ENCODE peak calls at places on chromosomes 3 and 15, in six cellular contexts. V, C, W, H, N and A are unnamed samples.
A peak's percentile ranks its signal among the peaks of the same experiment; 100 is the strongest.

GRCh38 chr3:109195812-109196211 is 59.3 kb downstream of the C3orf85 start:
- DNase-seq in C (no peak), V (no peak), H (no peak), N (no peak), W (no peak), A (no peak)

GRCh38 chr15:91627473-91628309 is 225.8 kb upstream of the SLCO3A1 start:
- DNase-seq in C (peak; percentile 14), W (no peak), H (no peak), N (peak; percentile 36), V (no peak), A (no peak)

GRCh38 chr3:197335428-197336132 is 37.2 kb upstream of the DLG1 start:
- DNase-seq in H (no peak), C (no peak), N (no peak), W (no peak), V (no peak), A (no peak)

GRCh38 chr3:96354742-96355141 is 459.7 kb upstream of the EPHA6 start:
- DNase-seq in N (no peak), W (no peak), C (no peak), H (no peak), V (no peak), A (no peak)

GRCh38 chr15:89825264-89825940 is 10.8 kb upstream of the ANPEP start:
- DNase-seq in C (no peak), H (no peak), W (no peak), N (no peak), V (no peak), A (peak; percentile 83)

GRCh38 chr3:52551118-52551517 is 14.7 kb downstream of the UQCC5 start:
- DNase-seq in H (no peak), W (no peak), N (no peak), C (no peak), V (no peak), A (no peak)

GRCh38 chr3:8885806-8886205 is 77.5 kb downstream of the RAD18 start:
- DNase-seq in N (no peak), W (no peak), C (no peak), H (no peak), V (peak; percentile 40), A (no peak)

GRCh38 chr15:101022306-101022705 is 103.1 kb downstream of the LRRK1 start:
- DNase-seq in H (no peak), W (no peak), N (no peak), C (no peak), V (no peak), A (no peak)

GRCh38 chr3:190183121-190183520 is 62.4 kb upstream of the P3H2 start:
- DNase-seq in C (peak; percentile 97), N (no peak), H (no peak), W (peak; percentile 72), V (peak; percentile 97), A (no peak)

GRCh38 chr3:179760944-179761343 is 108.1 kb downstream of the USP13 start:
- DNase-seq in H (no peak), W (no peak), V (peak; percentile 31), C (peak; percentile 86), N (peak; percentile 23), A (no peak)

GRCh38 chr15:99997112-99997651 is 263.9 kb upstream of the LYSMD4 start:
- DNase-seq in N (no peak), V (no peak), W (no peak), H (peak; percentile 6), C (no peak), A (no peak)

GRCh38 chr15:40536501-40536900 is 28.3 kb downstream of the CCDC32 start:
- DNase-seq in H (no peak), W (no peak), N (no peak), V (peak; percentile 5), C (peak; percentile 71), A (no peak)

GRCh38 chr3:196995027-196995426 is 26.4 kb upstream of the PIGZ start:
- DNase-seq in V (no peak), C (no peak), W (no peak), H (no peak), N (no peak), A (no peak)

GRCh38 chr3:131193671-131194291 is 167.1 kb downstream of the NEK11 start:
- DNase-seq in H (no peak), C (no peak), W (no peak), V (peak; percentile 25), N (no peak), A (no peak)

GRCh38 chr15:52164631-52165265 is 26.4 kb downstream of the GNB5 start:
- DNase-seq in H (no peak), N (no peak), C (no peak), W (no peak), V (no peak), A (no peak)

GRCh38 chr15:92425578-92426225 is 32.0 kb downstream of the ST8SIA2 start:
- DNase-seq in H (no peak), W (no peak), N (no peak), V (no peak), C (no peak), A (no peak)

GRCh38 chr3:105355355-105356063 is 11.2 kb upstream of the ALCAM start:
- DNase-seq in N (no peak), C (peak; percentile 34), V (peak; percentile 68), H (no peak), W (no peak), A (no peak)

GRCh38 chr3:101518421-101518871 is 5.4 kb upstream of the SENP7 start:
- DNase-seq in H (no peak), W (peak; percentile 67), C (peak; percentile 22), V (no peak), N (no peak), A (no peak)

GRCh38 chr3:58175429-58176184 is 35.2 kb downstream of the DNASE1L3 start:
- DNase-seq in C (peak; percentile 23), W (no peak), H (no peak), V (no peak), N (no peak), A (no peak)

GRCh38 chr3:3151513-3151912 is 24.8 kb downstream of the TRNT1 start:
- DNase-seq in V (no peak), H (no peak), C (no peak), W (no peak), N (no peak), A (no peak)

GRCh38 chr3:6799264-6799915 is 61.5 kb upstream of the GRM7 start:
- DNase-seq in N (no peak), H (no peak), W (peak; percentile 17), V (no peak), C (peak; percentile 8), A (no peak)

GRCh38 chr3:133301731-133302130 is 98.1 kb upstream of the BFSP2 start:
- DNase-seq in C (no peak), N (no peak), V (no peak), W (no peak), H (no peak), A (no peak)

GRCh38 chr3:50202353-50203112 is 2.5 kb upstream of the SLC38A3 start:
- DNase-seq in H (no peak), N (no peak), V (no peak), W (no peak), C (no peak), A (no peak)

GRCh38 chr3:24686764-24687163 is 192.1 kb upstream of the THRB start:
- DNase-seq in N (no peak), W (no peak), V (no peak), C (peak; percentile 80), H (no peak), A (no peak)

DNA sequence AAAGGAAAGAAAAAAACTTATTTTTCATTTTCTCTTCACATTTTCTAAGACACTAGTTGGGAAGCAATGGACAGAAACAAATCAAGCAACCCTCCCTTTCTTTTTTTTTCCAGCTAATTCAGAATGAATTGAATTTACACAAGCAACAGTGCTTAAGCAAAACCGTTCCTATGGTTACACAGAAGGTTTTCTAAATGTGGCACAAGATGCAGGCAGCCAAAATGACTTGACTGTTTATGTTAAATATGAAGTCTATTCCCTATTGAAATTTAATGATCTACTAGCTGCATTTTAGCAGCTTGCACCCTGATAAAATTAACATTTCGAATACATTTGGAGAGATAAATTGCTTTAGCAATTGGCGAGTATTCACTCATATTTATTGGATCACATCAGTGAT is 463.8 kb upstream of the KCNMB2 start:
- DNase-seq in N (no peak), C (no peak), W (no peak), H (no peak), V (no peak), A (no peak)
- TF ChIP-seq CTCF in N (no peak), C (no peak), W (no peak), H (no peak), V (no peak), A (no peak)

DNA sequence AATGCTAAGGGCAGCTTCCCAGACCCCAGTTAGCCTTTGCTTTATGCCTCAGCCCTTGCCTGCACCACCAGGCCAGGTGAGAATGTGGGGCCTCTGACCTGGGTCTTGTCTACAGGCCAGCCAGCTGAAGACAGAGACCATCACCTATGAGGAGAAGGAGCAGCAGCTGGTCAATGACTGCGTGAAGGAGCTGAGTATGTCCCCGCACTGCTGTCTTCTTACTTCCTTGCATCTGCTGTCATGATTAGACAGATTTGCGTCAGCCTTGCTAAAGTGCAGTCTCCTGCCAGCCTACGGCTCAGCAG is 74.6 kb downstream of the CCK start:
- DNase-seq in H (no peak), N (no peak), V (no peak), C (no peak), W (no peak), A (no peak)
- TF ChIP-seq CTCF in H (peak; percentile 33), N (peak; percentile 0), V (peak; percentile 61), C (no peak), W (no peak), A (peak; percentile 61)

GRCh38 chr3:16606398-16606797 is 1.2 kb upstream of the DAZL start:
- DNase-seq in H (no peak), N (no peak), W (peak; percentile 9), V (peak; percentile 46), C (peak; percentile 20), A (no peak)

GRCh38 chr3:16601539-16602005 is 3.7 kb downstream of the DAZL start:
- DNase-seq in W (no peak), V (no peak), N (no peak), C (no peak), H (no peak), A (no peak)

GRCh38 chr3:16605966-16606365 is 743 bp upstream of the DAZL start:
- DNase-seq in W (no peak), V (no peak), C (no peak), N (no peak), H (no peak), A (no peak)

GRCh38 chr3:16604887-16605602 is at the start of gene DAZL:
- DNase-seq in N (no peak), V (no peak), W (peak; percentile 14), C (no peak), H (no peak), A (no peak)

DNA sequence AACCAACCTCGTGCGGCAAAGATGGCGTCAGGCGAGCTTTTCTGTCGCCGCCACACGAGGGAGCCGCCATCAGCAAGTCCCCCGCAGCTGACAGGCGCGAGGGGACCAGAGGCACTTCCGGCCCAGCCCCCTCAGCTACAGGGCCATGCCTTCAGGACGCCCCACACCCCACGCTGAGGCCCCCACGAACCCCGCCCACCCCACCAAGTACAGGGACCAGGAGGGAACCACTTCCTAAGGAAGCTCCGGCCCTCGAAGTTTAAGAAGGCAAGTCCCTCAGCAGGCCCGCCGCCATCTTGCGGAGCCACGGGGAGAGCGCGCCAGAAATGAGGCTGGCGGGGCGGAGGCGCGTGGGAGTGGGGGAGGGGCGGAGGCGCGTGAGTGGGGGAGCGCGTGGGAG is 790 bp downstream of the DAZL start:
- DNase-seq in N (no peak), W (peak; percentile 15), V (no peak), C (no peak), H (no peak), A (no peak)
- TF ChIP-seq CTCF in N (no peak), W (no peak), V (no peak), C (no peak), H (no peak), A (no peak)

GRCh38 chr3:139043554-139044365 is 932 bp downstream of the PRR23C start:
- DNase-seq in C (no peak), H (no peak), N (no peak), V (no peak), W (no peak), A (no peak)

GRCh38 chr3:139044366-139045210 is at the start of gene PRR23C:
- DNase-seq in W (peak; percentile 13), C (no peak), N (peak; percentile 13), V (no peak), H (no peak), A (no peak)
- TF ChIP-seq CTCF in W (no peak), C (no peak), N (no peak), V (peak; percentile 32), H (no peak), A (no peak)